ENCODE peak calls at places on chromosomes 1 and 21, in ten cellular contexts. One of them, this sample, is unnamed.

GRCh38 chr1:67479146-67479891 is 49.1 kb upstream of the SERBP1 start:
- DNase-seq in cardiac muscle cell: peak; percentile 60
- DNase-seq in SK-N-SH: no peak
- DNase-seq in Peyer's patch: no peak
- DNase-seq in hepatocyte: peak; percentile 69
- DNase-seq in A549: no peak
- DNase-seq in lower lobe of right lung: no peak
- DNase-seq in dorsolateral prefrontal cortex: no peak
- DNase-seq in aorta: peak; percentile 74
- DNase-seq in CD8-positive, alpha-beta memory T cell: no peak
- DNase-seq in this sample: no peak

GRCh38 chr1:169309178-169310166 is 58.1 kb downstream of the NME7 start:
- DNase-seq in cardiac muscle cell: no peak
- DNase-seq in SK-N-SH: no peak
- DNase-seq in Peyer's patch: no peak
- DNase-seq in hepatocyte: no peak
- DNase-seq in A549: no peak
- DNase-seq in lower lobe of right lung: no peak
- DNase-seq in dorsolateral prefrontal cortex: no peak
- DNase-seq in aorta: no peak
- DNase-seq in CD8-positive, alpha-beta memory T cell: no peak
- DNase-seq in this sample: no peak

GRCh38 chr1:110559157-110559556 is 40.2 kb upstream of the KCNA10 start:
- DNase-seq in cardiac muscle cell: no peak
- DNase-seq in SK-N-SH: no peak
- DNase-seq in Peyer's patch: no peak
- DNase-seq in hepatocyte: no peak
- DNase-seq in A549: no peak
- DNase-seq in lower lobe of right lung: no peak
- DNase-seq in dorsolateral prefrontal cortex: no peak
- DNase-seq in aorta: no peak
- DNase-seq in CD8-positive, alpha-beta memory T cell: no peak
- DNase-seq in this sample: no peak

GRCh38 chr1:27436204-27437159 is 44.1 kb downstream of the GPR3 start:
- DNase-seq in cardiac muscle cell: peak; percentile 57
- DNase-seq in SK-N-SH: no peak
- DNase-seq in Peyer's patch: peak; percentile 68
- DNase-seq in hepatocyte: peak; percentile 52
- DNase-seq in A549: peak; percentile 34
- DNase-seq in lower lobe of right lung: no peak
- DNase-seq in dorsolateral prefrontal cortex: no peak
- DNase-seq in aorta: no peak
- DNase-seq in CD8-positive, alpha-beta memory T cell: no peak
- DNase-seq in this sample: no peak

GRCh38 chr1:235329139-235329808 is 904 bp downstream of the GGPS1 start:
- DNase-seq in cardiac muscle cell: no peak
- DNase-seq in SK-N-SH: peak; percentile 24
- DNase-seq in Peyer's patch: peak; percentile 74
- DNase-seq in hepatocyte: peak; percentile 64
- DNase-seq in A549: no peak
- DNase-seq in lower lobe of right lung: no peak
- DNase-seq in dorsolateral prefrontal cortex: peak; percentile 34
- DNase-seq in aorta: peak; percentile 56
- DNase-seq in CD8-positive, alpha-beta memory T cell: peak; percentile 38
- DNase-seq in this sample: no peak

GRCh38 chr1:179141592-179142244 is 59.8 kb downstream of the TOR3A start:
- DNase-seq in cardiac muscle cell: peak; percentile 68
- DNase-seq in SK-N-SH: no peak
- DNase-seq in Peyer's patch: no peak
- DNase-seq in hepatocyte: no peak
- DNase-seq in A549: no peak
- DNase-seq in lower lobe of right lung: no peak
- DNase-seq in dorsolateral prefrontal cortex: no peak
- DNase-seq in aorta: no peak
- DNase-seq in CD8-positive, alpha-beta memory T cell: no peak
- DNase-seq in this sample: no peak

GRCh38 chr1:158024737-158025136 is 31.3 kb downstream of the KIRREL1 start:
- DNase-seq in cardiac muscle cell: no peak
- DNase-seq in SK-N-SH: no peak
- DNase-seq in Peyer's patch: no peak
- DNase-seq in hepatocyte: no peak
- DNase-seq in A549: no peak
- DNase-seq in lower lobe of right lung: no peak
- DNase-seq in dorsolateral prefrontal cortex: no peak
- DNase-seq in aorta: peak; percentile 74
- DNase-seq in CD8-positive, alpha-beta memory T cell: no peak
- DNase-seq in this sample: no peak

GRCh38 chr1:114620419-114620818 is 39.0 kb upstream of the BCAS2 start:
- DNase-seq in cardiac muscle cell: no peak
- DNase-seq in SK-N-SH: no peak
- DNase-seq in Peyer's patch: no peak
- DNase-seq in hepatocyte: no peak
- DNase-seq in A549: no peak
- DNase-seq in lower lobe of right lung: no peak
- DNase-seq in dorsolateral prefrontal cortex: no peak
- DNase-seq in aorta: no peak
- DNase-seq in CD8-positive, alpha-beta memory T cell: no peak
- DNase-seq in this sample: no peak

GRCh38 chr1:3111616-3112021 is 42.6 kb downstream of the PRDM16 start:
- DNase-seq in cardiac muscle cell: no peak
- DNase-seq in SK-N-SH: no peak
- DNase-seq in Peyer's patch: no peak
- DNase-seq in hepatocyte: no peak
- DNase-seq in A549: no peak
- DNase-seq in lower lobe of right lung: no peak
- DNase-seq in dorsolateral prefrontal cortex: no peak
- DNase-seq in aorta: no peak
- DNase-seq in CD8-positive, alpha-beta memory T cell: no peak
- DNase-seq in this sample: no peak

GRCh38 chr21:41715649-41716321 is 51.1 kb downstream of the RIPK4 start:
- DNase-seq in cardiac muscle cell: no peak
- DNase-seq in SK-N-SH: no peak
- DNase-seq in Peyer's patch: peak; percentile 86
- DNase-seq in hepatocyte: peak; percentile 93
- DNase-seq in A549: peak; percentile 72
- DNase-seq in lower lobe of right lung: no peak
- DNase-seq in dorsolateral prefrontal cortex: no peak
- DNase-seq in aorta: no peak
- DNase-seq in CD8-positive, alpha-beta memory T cell: no peak
- DNase-seq in this sample: no peak

GRCh38 chr1:245657371-245657770 is 502.6 kb downstream of the KIF26B start:
- DNase-seq in cardiac muscle cell: no peak
- DNase-seq in SK-N-SH: no peak
- DNase-seq in Peyer's patch: no peak
- DNase-seq in hepatocyte: no peak
- DNase-seq in A549: no peak
- DNase-seq in lower lobe of right lung: no peak
- DNase-seq in dorsolateral prefrontal cortex: no peak
- DNase-seq in aorta: no peak
- DNase-seq in CD8-positive, alpha-beta memory T cell: no peak
- DNase-seq in this sample: no peak

GRCh38 chr1:230188826-230189225 is 121.8 kb downstream of the GALNT2 start:
- DNase-seq in cardiac muscle cell: no peak
- DNase-seq in SK-N-SH: no peak
- DNase-seq in Peyer's patch: no peak
- DNase-seq in hepatocyte: no peak
- DNase-seq in A549: no peak
- DNase-seq in lower lobe of right lung: no peak
- DNase-seq in dorsolateral prefrontal cortex: no peak
- DNase-seq in aorta: no peak
- DNase-seq in CD8-positive, alpha-beta memory T cell: no peak
- DNase-seq in this sample: no peak

GRCh38 chr1:154747841-154748766 is 122.0 kb downstream of the KCNN3 start:
- DNase-seq in cardiac muscle cell: peak; percentile 48
- DNase-seq in SK-N-SH: peak; percentile 78
- DNase-seq in Peyer's patch: peak; percentile 60
- DNase-seq in hepatocyte: peak; percentile 48
- DNase-seq in A549: no peak
- DNase-seq in lower lobe of right lung: no peak
- DNase-seq in dorsolateral prefrontal cortex: no peak
- DNase-seq in aorta: no peak
- DNase-seq in CD8-positive, alpha-beta memory T cell: peak; percentile 31
- DNase-seq in this sample: peak; percentile 17
- H3K27ac ChIP-seq in cardiac muscle cell: no peak overlapping the region
- H3K27ac ChIP-seq in SK-N-SH: peak overlapping the region; percentile 85
- H3K27ac ChIP-seq in Peyer's patch: peak overlapping the region; percentile 52
- H3K27ac ChIP-seq in hepatocyte: peak overlapping the region; percentile 46
- H3K27ac ChIP-seq in A549: no peak overlapping the region
- H3K27ac ChIP-seq in lower lobe of right lung: no peak overlapping the region
- H3K27ac ChIP-seq in dorsolateral prefrontal cortex: no peak overlapping the region
- H3K27ac ChIP-seq in aorta: no peak overlapping the region
- H3K27ac ChIP-seq in CD8-positive, alpha-beta memory T cell: no peak overlapping the region
- H3K27ac ChIP-seq in this sample: peak overlapping the region; percentile 74

DNA sequence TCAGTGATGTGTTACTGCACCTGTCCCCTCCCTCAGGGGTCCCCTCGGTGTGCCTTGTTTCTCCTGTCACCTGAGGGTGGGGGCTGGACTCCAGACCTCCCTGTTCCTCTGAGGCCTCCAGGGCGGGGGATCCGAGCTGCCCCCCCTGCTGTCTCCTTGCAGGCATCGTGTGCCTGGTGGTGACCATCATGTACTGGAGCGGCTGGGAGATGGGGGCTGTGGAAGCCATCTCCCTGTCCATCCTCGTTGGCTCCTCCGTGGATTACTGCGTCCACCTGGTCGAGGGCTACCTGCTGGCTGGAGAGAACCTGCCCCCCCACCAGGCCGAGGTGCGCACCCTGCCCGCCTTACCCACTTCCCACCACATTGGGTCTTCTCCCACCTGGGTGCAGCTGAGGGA is 56.4 kb downstream of the DISP3 start:
- DNase-seq in cardiac muscle cell: no peak
- DNase-seq in SK-N-SH: no peak
- DNase-seq in Peyer's patch: no peak
- DNase-seq in hepatocyte: no peak
- DNase-seq in A549: no peak
- DNase-seq in lower lobe of right lung: no peak
- DNase-seq in dorsolateral prefrontal cortex: no peak
- DNase-seq in aorta: no peak
- DNase-seq in CD8-positive, alpha-beta memory T cell: no peak
- DNase-seq in this sample: no peak
- H3K27ac ChIP-seq in cardiac muscle cell: no peak overlapping the region
- H3K27ac ChIP-seq in SK-N-SH: no peak overlapping the region
- H3K27ac ChIP-seq in Peyer's patch: no peak overlapping the region
- H3K27ac ChIP-seq in hepatocyte: no peak overlapping the region
- H3K27ac ChIP-seq in A549: no peak overlapping the region
- H3K27ac ChIP-seq in lower lobe of right lung: no peak overlapping the region
- H3K27ac ChIP-seq in dorsolateral prefrontal cortex: no peak overlapping the region
- H3K27ac ChIP-seq in aorta: no peak overlapping the region
- H3K27ac ChIP-seq in CD8-positive, alpha-beta memory T cell: no peak overlapping the region
- H3K27ac ChIP-seq in this sample: no peak overlapping the region

GRCh38 chr1:232292818-232293217 is 337.1 kb downstream of the SIPA1L2 start:
- DNase-seq in cardiac muscle cell: no peak
- DNase-seq in SK-N-SH: no peak
- DNase-seq in Peyer's patch: no peak
- DNase-seq in hepatocyte: no peak
- DNase-seq in A549: no peak
- DNase-seq in lower lobe of right lung: no peak
- DNase-seq in dorsolateral prefrontal cortex: no peak
- DNase-seq in aorta: no peak
- DNase-seq in CD8-positive, alpha-beta memory T cell: no peak
- DNase-seq in this sample: no peak

GRCh38 chr1:232290570-232290969 is 339.4 kb downstream of the SIPA1L2 start:
- DNase-seq in cardiac muscle cell: no peak
- DNase-seq in SK-N-SH: no peak
- DNase-seq in Peyer's patch: no peak
- DNase-seq in hepatocyte: no peak
- DNase-seq in A549: no peak
- DNase-seq in lower lobe of right lung: no peak
- DNase-seq in dorsolateral prefrontal cortex: no peak
- DNase-seq in aorta: no peak
- DNase-seq in CD8-positive, alpha-beta memory T cell: no peak
- DNase-seq in this sample: no peak

GRCh38 chr1:232292246-232292645 is 337.7 kb downstream of the SIPA1L2 start:
- DNase-seq in cardiac muscle cell: peak; percentile 52
- DNase-seq in SK-N-SH: no peak
- DNase-seq in Peyer's patch: no peak
- DNase-seq in hepatocyte: no peak
- DNase-seq in A549: no peak
- DNase-seq in lower lobe of right lung: no peak
- DNase-seq in dorsolateral prefrontal cortex: no peak
- DNase-seq in aorta: no peak
- DNase-seq in CD8-positive, alpha-beta memory T cell: no peak
- DNase-seq in this sample: no peak

GRCh38 chr1:232291681-232292080 is 338.3 kb downstream of the SIPA1L2 start:
- DNase-seq in cardiac muscle cell: peak; percentile 76
- DNase-seq in SK-N-SH: no peak
- DNase-seq in Peyer's patch: peak; percentile 60
- DNase-seq in hepatocyte: no peak
- DNase-seq in A549: no peak
- DNase-seq in lower lobe of right lung: no peak
- DNase-seq in dorsolateral prefrontal cortex: no peak
- DNase-seq in aorta: no peak
- DNase-seq in CD8-positive, alpha-beta memory T cell: no peak
- DNase-seq in this sample: no peak

DNA sequence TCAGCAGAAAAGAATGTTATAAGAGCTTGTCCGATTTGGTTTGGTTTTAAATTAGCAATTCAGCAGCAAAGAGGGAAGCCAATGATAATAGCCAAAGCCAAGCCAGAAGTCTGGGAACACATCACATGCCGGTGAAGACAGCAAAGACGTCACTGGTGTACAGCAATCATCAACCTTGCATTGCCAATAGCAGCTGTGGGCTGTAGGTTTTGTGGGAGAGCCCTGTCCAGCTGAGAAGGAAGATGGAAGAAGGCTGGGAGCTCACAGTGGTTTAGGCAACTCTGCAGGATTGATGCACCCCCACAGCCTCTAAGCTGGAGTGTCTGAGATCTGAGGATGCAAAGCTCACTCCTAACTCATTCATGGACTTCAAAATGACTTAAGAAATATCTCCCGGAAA is 338.7 kb downstream of the SIPA1L2 start:
- DNase-seq in cardiac muscle cell: peak; percentile 86
- DNase-seq in SK-N-SH: no peak
- DNase-seq in Peyer's patch: no peak
- DNase-seq in hepatocyte: no peak
- DNase-seq in A549: no peak
- DNase-seq in lower lobe of right lung: no peak
- DNase-seq in dorsolateral prefrontal cortex: no peak
- DNase-seq in aorta: no peak
- DNase-seq in CD8-positive, alpha-beta memory T cell: no peak
- DNase-seq in this sample: no peak
- H3K27ac ChIP-seq in cardiac muscle cell: no peak overlapping the region
- H3K27ac ChIP-seq in SK-N-SH: no peak overlapping the region
- H3K27ac ChIP-seq in Peyer's patch: no peak overlapping the region
- H3K27ac ChIP-seq in hepatocyte: no peak overlapping the region
- H3K27ac ChIP-seq in A549: no peak overlapping the region
- H3K27ac ChIP-seq in lower lobe of right lung: no peak overlapping the region
- H3K27ac ChIP-seq in dorsolateral prefrontal cortex: no peak overlapping the region
- H3K27ac ChIP-seq in aorta: no peak overlapping the region
- H3K27ac ChIP-seq in CD8-positive, alpha-beta memory T cell: no peak overlapping the region
- H3K27ac ChIP-seq in this sample: no peak overlapping the region

DNA sequence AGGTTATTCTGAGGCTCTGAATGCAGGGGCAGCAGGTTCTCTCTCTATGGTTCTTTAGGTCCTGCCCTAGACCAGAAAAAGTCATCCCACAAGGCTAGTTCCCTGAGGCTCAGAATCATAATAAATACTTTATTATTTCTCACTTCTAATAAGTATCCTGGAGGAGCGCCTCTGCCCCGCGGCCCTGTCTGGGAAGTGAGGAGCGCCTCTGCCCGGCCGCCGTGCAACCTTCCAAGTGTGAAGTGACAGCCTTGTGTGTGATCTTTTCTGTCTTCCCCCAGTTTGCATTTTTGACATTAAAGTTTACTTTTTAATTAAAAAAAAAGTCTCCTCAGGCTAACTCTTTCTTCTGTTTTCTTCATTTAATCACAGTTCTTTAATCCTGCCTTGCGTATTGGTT is 11.5 kb downstream of the AIM2 start:
- DNase-seq in cardiac muscle cell: no peak
- DNase-seq in SK-N-SH: no peak
- DNase-seq in Peyer's patch: no peak
- DNase-seq in hepatocyte: no peak
- DNase-seq in A549: no peak
- DNase-seq in lower lobe of right lung: no peak
- DNase-seq in dorsolateral prefrontal cortex: no peak
- DNase-seq in aorta: no peak
- DNase-seq in CD8-positive, alpha-beta memory T cell: no peak
- DNase-seq in this sample: no peak
- H3K27ac ChIP-seq in cardiac muscle cell: no peak overlapping the region
- H3K27ac ChIP-seq in SK-N-SH: no peak overlapping the region
- H3K27ac ChIP-seq in Peyer's patch: peak overlapping the region; percentile 47
- H3K27ac ChIP-seq in hepatocyte: no peak overlapping the region
- H3K27ac ChIP-seq in A549: no peak overlapping the region
- H3K27ac ChIP-seq in lower lobe of right lung: no peak overlapping the region
- H3K27ac ChIP-seq in dorsolateral prefrontal cortex: no peak overlapping the region
- H3K27ac ChIP-seq in aorta: no peak overlapping the region
- H3K27ac ChIP-seq in CD8-positive, alpha-beta memory T cell: no peak overlapping the region
- H3K27ac ChIP-seq in this sample: no peak overlapping the region

This sample was measured in caudate nucleus.